ENCODE peak calls at places on chromosomes 6 and 20, in eight cellular contexts. O, H, Y, T, Q, V, D and K are unnamed samples.

GRCh38 chr6:26175428-26176181 is 88.4 kb downstream of the HFE start:
- DNase-seq in O (no peak), H (peak; percentile 72), Y (no peak), T (no peak), Q (no peak), V (peak; percentile 53), D (peak; percentile 65), K (peak; percentile 51)

GRCh38 chr6:152360016-152360415 is 277.1 kb downstream of the SYNE1 start:
- DNase-seq in O (no peak), H (no peak), Y (no peak), T (no peak), Q (no peak), V (no peak), D (no peak), K (no peak)

GRCh38 chr6:89711801-89712200 is 73.3 kb upstream of the LYRM2 start:
- DNase-seq in O (no peak), H (no peak), Y (no peak), T (no peak), Q (no peak), V (no peak), D (no peak), K (no peak)

GRCh38 chr6:144546807-144547206 is 261.7 kb downstream of the UTRN start:
- DNase-seq in O (no peak), H (no peak), Y (no peak), T (no peak), Q (no peak), V (no peak), D (no peak), K (no peak)

GRCh38 chr20:53748821-53749402 is 155.3 kb upstream of the ZNF217 start:
- DNase-seq in O (no peak), H (peak; percentile 64), Y (no peak), T (no peak), Q (no peak), V (no peak), D (peak; percentile 64), K (no peak)

GRCh38 chr6:39078695-39079094 is 30.1 kb downstream of the GLP1R start:
- DNase-seq in O (no peak), H (no peak), Y (no peak), T (no peak), Q (peak; percentile 11), V (no peak), D (no peak), K (no peak)

GRCh38 chr6:164928366-164929154 is 380.8 kb downstream of the C6orf118 start:
- DNase-seq in O (no peak), H (no peak), Y (no peak), T (no peak), Q (no peak), V (no peak), D (no peak), K (peak; percentile 63)

GRCh38 chr6:28080631-28081485 is 490 bp downstream of the ZNF165 start:
- DNase-seq in O (peak; percentile 90), H (peak; percentile 97), Y (peak; percentile 97), T (peak; percentile 97), Q (peak; percentile 94), V (peak; percentile 94), D (peak; percentile 93), K (peak; percentile 95)

GRCh38 chr6:36753671-36754485 is 56.3 kb downstream of the RAB44 start:
- DNase-seq in O (no peak), H (no peak), Y (no peak), T (no peak), Q (no peak), V (no peak), D (peak; percentile 50), K (no peak)

GRCh38 chr20:59004493-59004762 is 2.6 kb downstream of the CTSZ start:
- DNase-seq in O (no peak), H (no peak), Y (no peak), T (no peak), Q (no peak), V (peak; percentile 66), D (no peak), K (no peak)

GRCh38 chr6:106223300-106223930 is 102.1 kb downstream of the ATG5 start:
- DNase-seq in O (no peak), H (peak; percentile 76), Y (peak; percentile 79), T (peak; percentile 72), Q (no peak), V (peak; percentile 74), D (peak; percentile 59), K (peak; percentile 51)

GRCh38 chr6:54913211-54913610 is 66.6 kb downstream of the FAM83B start:
- DNase-seq in O (no peak), H (no peak), Y (no peak), T (no peak), Q (no peak), V (no peak), D (no peak), K (no peak)

GRCh38 chr20:50286174-50286511 is 95.5 kb downstream of the CEBPB start:
- DNase-seq in O (no peak), H (no peak), Y (no peak), T (no peak), Q (no peak), V (no peak), D (no peak), K (no peak)

GRCh38 chr6:44725070-44725469 is 337.6 kb downstream of the CDC5L start:
- DNase-seq in O (no peak), H (no peak), Y (no peak), T (no peak), Q (no peak), V (no peak), D (peak; percentile 30), K (no peak)

GRCh38 chr20:35277531-35278395 is at the start of gene MMP24OS:
- DNase-seq in O (peak; percentile 86), H (peak; percentile 89), Y (peak; percentile 34), T (peak; percentile 66), Q (peak; percentile 94), V (peak; percentile 90), D (peak; percentile 73), K (peak; percentile 48)

GRCh38 chr6:116073765-116074450 is 13.2 kb upstream of the FRK start:
- DNase-seq in O (no peak), H (peak; percentile 39), Y (peak; percentile 11), T (no peak), Q (no peak), V (no peak), D (peak; percentile 63), K (no peak)

GRCh38 chr6:84428300-84428907 is 201.0 kb upstream of the CEP162 start:
- DNase-seq in O (no peak), H (peak; percentile 51), Y (peak; percentile 31), T (peak; percentile 44), Q (peak; percentile 45), V (no peak), D (peak; percentile 37), K (peak; percentile 14)

GRCh38 chr20:18380908-18381529 is 85.8 kb downstream of the DZANK1 start:
- DNase-seq in O (peak; percentile 23), H (no peak), Y (no peak), T (no peak), Q (peak; percentile 65), V (no peak), D (no peak), K (no peak)

GRCh38 chr20:18372296-18372695 is 84.0 kb downstream of the ZNF133 start:
- DNase-seq in O (no peak), H (no peak), Y (no peak), T (no peak), Q (no peak), V (no peak), D (no peak), K (no peak)

GRCh38 chr20:18377896-18378481 is 88.8 kb downstream of the DZANK1 start:
- DNase-seq in O (no peak), H (no peak), Y (no peak), T (no peak), Q (no peak), V (no peak), D (no peak), K (no peak)
- TF ChIP-seq CTCF in O (no peak), H (no peak), Y (no peak), T (no peak), Q (no peak), V (no peak), D (no peak), K (no peak)

GRCh38 chr20:21127201-21127981 is 1.5 kb downstream of the KIZ start:
- DNase-seq in O (no peak), H (no peak), Y (no peak), T (no peak), Q (no peak), V (no peak), D (no peak), K (no peak)

GRCh38 chr20:21125849-21126840 is at the start of gene KIZ:
- DNase-seq in O (peak; percentile 90), H (peak; percentile 97), Y (peak; percentile 85), T (peak; percentile 84), Q (peak; percentile 96), V (peak; percentile 94), D (peak; percentile 92), K (peak; percentile 72)

GRCh38 chr20:21124190-21124589 is 1.7 kb upstream of the KIZ start:
- DNase-seq in O (no peak), H (no peak), Y (no peak), T (no peak), Q (no peak), V (no peak), D (no peak), K (no peak)

GRCh38 chr20:21129861-21130260 is 4.0 kb downstream of the KIZ start:
- DNase-seq in O (no peak), H (no peak), Y (no peak), T (no peak), Q (no peak), V (no peak), D (no peak), K (no peak)

GRCh38 chr20:21125072-21125848 is 622 bp upstream of the KIZ start:
- DNase-seq in O (no peak), H (peak; percentile 76), Y (no peak), T (peak; percentile 39), Q (no peak), V (no peak), D (peak; percentile 50), K (peak; percentile 33)
- TF ChIP-seq CTCF in O (no peak), H (peak; percentile 12), Y (peak; percentile 17), T (no peak), Q (no peak), V (no peak), D (no peak), K (peak; percentile 29)

DNA sequence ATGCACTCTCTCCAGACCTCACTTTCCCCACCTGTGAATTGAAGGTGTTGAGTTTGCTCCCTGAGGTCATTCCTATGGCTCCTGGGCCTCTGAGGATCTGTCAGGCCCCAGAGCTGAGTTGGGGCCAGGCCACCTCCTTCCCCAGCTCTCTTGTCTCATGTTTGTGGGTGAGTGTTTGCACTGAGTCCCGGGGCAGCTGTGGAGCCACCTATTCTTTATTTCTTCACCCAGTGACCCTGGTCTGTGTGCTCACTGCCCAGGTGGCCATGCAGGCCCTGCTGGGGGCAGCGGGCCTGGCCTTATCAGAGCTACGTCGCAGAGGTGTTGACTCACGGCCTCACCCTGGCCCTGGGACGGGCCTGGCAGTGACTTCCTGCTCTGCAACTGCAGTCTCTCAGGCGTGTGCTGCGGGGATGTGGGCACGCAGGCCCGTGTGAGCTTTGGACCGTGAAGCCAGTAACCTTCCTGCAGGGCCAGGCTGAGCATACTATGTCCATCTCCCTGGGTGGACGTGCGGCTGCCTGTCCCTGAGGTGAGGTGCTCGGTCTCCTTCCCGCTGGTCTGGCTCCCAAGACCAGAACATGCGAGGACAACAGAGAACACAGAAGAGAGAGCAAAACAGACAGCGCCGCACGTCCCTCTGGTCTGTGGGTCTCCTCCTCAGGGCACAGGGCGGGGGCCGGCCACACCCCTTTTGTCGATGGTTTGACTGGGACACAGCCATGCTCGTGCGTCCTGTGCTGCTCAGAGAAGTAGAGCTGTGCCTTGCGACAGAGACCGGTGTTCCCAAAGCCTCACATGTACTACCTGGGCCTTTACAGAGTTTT is 12.1 kb downstream of the TMEM181 start:
- DNase-seq in O (no peak), H (no peak), Y (no peak), T (no peak), Q (no peak), V (no peak), D (no peak), K (no peak)
- TF ChIP-seq CTCF in O (no peak), H (no peak), Y (no peak), T (no peak), Q (no peak), V (no peak), D (no peak), K (no peak)

GRCh38 chr6:157221049-157221816 is 102.1 kb downstream of the TMEM242 start:
- DNase-seq in O (no peak), H (peak; percentile 70), Y (no peak), T (peak; percentile 63), Q (peak; percentile 80), V (peak; percentile 82), D (peak; percentile 76), K (peak; percentile 79)
- TF ChIP-seq CTCF in O (no peak), H (no peak), Y (no peak), T (no peak), Q (no peak), V (no peak), D (peak; percentile 31), K (peak; percentile 2)